ENCODE peak calls at places on chromosomes 3 and 15, in four cellular contexts. C is transverse colon, U is IMR-90, L is BE2C. N is an unnamed sample.

GRCh38 chr15:53447053-53447574 is 312.3 kb downstream of the WDR72 start:
- DNase-seq in U (no peak), L (no peak), C (no peak), N (no peak)

GRCh38 chr15:35722506-35722905 is 176.5 kb upstream of the DPH6 start:
- DNase-seq in C (no peak), U (no peak), L (no peak), N (no peak)

GRCh38 chr3:74489393-74489792 is 125.1 kb downstream of the CNTN3 start:
- DNase-seq in C (no peak), L (no peak), U (peak; percentile 31), N (no peak)

GRCh38 chr3:16150285-16150684 is 24.2 kb upstream of the GALNT15 start:
- DNase-seq in C (no peak), U (no peak), L (no peak), N (no peak)

GRCh38 chr15:43153269-43153668 is 19.9 kb downstream of the TMEM62 start:
- DNase-seq in C (no peak), U (no peak), L (no peak), N (no peak)

GRCh38 chr3:13120928-13121552 is 47.8 kb upstream of the IQSEC1 start:
- DNase-seq in C (no peak), L (no peak), U (no peak), N (peak; percentile 27)

GRCh38 chr3:136343873-136344281 is 93.7 kb downstream of the PCCB start:
- DNase-seq in C (peak; percentile 91), L (peak; percentile 91), U (peak; percentile 98), N (peak; percentile 88)

GRCh38 chr3:112738366-112738765 is 97.4 kb upstream of the CCDC80 start:
- DNase-seq in U (peak; percentile 35), C (no peak), L (no peak), N (no peak)

GRCh38 chr3:49007068-49007770 is at the start of gene WDR6:
- DNase-seq in C (peak; percentile 98), L (peak; percentile 94), U (peak; percentile 97), N (peak; percentile 99)

GRCh38 chr3:14425574-14426304 is 23.3 kb downstream of the SLC6A6 start:
- DNase-seq in C (peak; percentile 60), U (no peak), L (no peak), N (peak; percentile 85)

GRCh38 chr3:151918253-151919029 is 45.0 kb downstream of the SUCNR1 start:
- DNase-seq in C (no peak), U (peak; percentile 75), L (no peak), N (peak; percentile 5)

GRCh38 chr15:66842710-66843441 is 140.8 kb downstream of the SMAD6 start:
- DNase-seq in U (peak; percentile 59), C (peak; percentile 77), L (peak; percentile 58), N (peak; percentile 81)

GRCh38 chr3:81744366-81744765 is 17.1 kb downstream of the GBE1 start:
- DNase-seq in U (peak; percentile 95), C (no peak), L (peak; percentile 10), N (peak; percentile 10)

GRCh38 chr3:108500728-108501127 is 9.7 kb downstream of the MYH15 start:
- DNase-seq in U (peak; percentile 31), L (no peak), C (no peak), N (no peak)

GRCh38 chr3:188916934-188917391 is 254.8 kb upstream of the TPRG1 start:
- DNase-seq in C (no peak), U (no peak), L (no peak), N (no peak)

GRCh38 chr15:66588971-66589370 is 23.2 kb upstream of the LCTL start:
- DNase-seq in L (no peak), C (no peak), U (no peak), N (no peak)

GRCh38 chr15:88389120-88389519 is 78.1 kb downstream of the MRPL46 start:
- DNase-seq in L (no peak), U (no peak), C (no peak), N (no peak)

GRCh38 chr3:196670335-196670734 is 30.8 kb downstream of the NRROS start:
- DNase-seq in C (no peak), U (no peak), L (no peak), N (no peak)

GRCh38 chr3:45915518-45916231 is 27.6 kb upstream of the CXCR6 start:
- DNase-seq in C (peak; percentile 48), L (no peak), U (peak; percentile 94), N (peak; percentile 64)

GRCh38 chr3:172519241-172519640 is 4.0 kb downstream of the TNFSF10 start:
- DNase-seq in U (peak; percentile 62), C (no peak), L (no peak), N (no peak)
- H3K4me3 ChIP-seq in U (no peak overlapping the region), C (peak overlapping the region; percentile 51), L (no peak overlapping the region), N (no peak overlapping the region)

GRCh38 chr15:22951031-22951380 is 29.2 kb downstream of the CYFIP1 start:
- DNase-seq in U (no peak), L (no peak), C (no peak), N (no peak)

GRCh38 chr15:22951381-22952280 is 28.5 kb downstream of the CYFIP1 start:
- DNase-seq in L (no peak), U (no peak), C (no peak), N (no peak)

GRCh38 chr15:22954798-22955543 is 25.2 kb downstream of the CYFIP1 start:
- DNase-seq in C (no peak), U (no peak), L (no peak), N (no peak)

GRCh38 chr15:22954326-22954725 is 25.8 kb downstream of the CYFIP1 start:
- DNase-seq in U (no peak), L (no peak), C (no peak), N (no peak)

GRCh38 chr15:22952826-22953579 is 27.2 kb downstream of the CYFIP1 start:
- DNase-seq in U (no peak), L (no peak), C (no peak), N (no peak)
- H3K4me1 ChIP-seq in U (peaks cover 22% of the 10 kb centered on the region), L (peaks cover 2% of the 10 kb centered on the region), C (peaks cover 62% of the 10 kb centered on the region), N (peaks cover 4% of the 10 kb centered on the region)

GRCh38 chr15:82810061-82810862 is 834 bp downstream of the WHAMM start:
- DNase-seq in C (peak; percentile 37), U (peak; percentile 50), L (peak; percentile 69), N (peak; percentile 68)

GRCh38 chr15:82808634-82809041 is 790 bp upstream of the WHAMM start:
- DNase-seq in C (no peak), U (no peak), L (no peak), N (peak; percentile 27)

GRCh38 chr15:82810863-82811421 is 1.5 kb downstream of the WHAMM start:
- DNase-seq in L (no peak), C (no peak), U (no peak), N (no peak)

GRCh38 chr15:82807920-82808633 is 1.4 kb upstream of the WHAMM start:
- DNase-seq in U (no peak), L (no peak), C (no peak), N (no peak)

GRCh38 chr15:82809308-82810060 is at the start of gene WHAMM:
- DNase-seq in C (peak; percentile 99), U (peak; percentile 98), L (peak; percentile 98), N (peak; percentile 99)
- TF ChIP-seq CTCF in C (no peak), U (peak; percentile 24), L (no peak), N (peak; percentile 12)

DNA sequence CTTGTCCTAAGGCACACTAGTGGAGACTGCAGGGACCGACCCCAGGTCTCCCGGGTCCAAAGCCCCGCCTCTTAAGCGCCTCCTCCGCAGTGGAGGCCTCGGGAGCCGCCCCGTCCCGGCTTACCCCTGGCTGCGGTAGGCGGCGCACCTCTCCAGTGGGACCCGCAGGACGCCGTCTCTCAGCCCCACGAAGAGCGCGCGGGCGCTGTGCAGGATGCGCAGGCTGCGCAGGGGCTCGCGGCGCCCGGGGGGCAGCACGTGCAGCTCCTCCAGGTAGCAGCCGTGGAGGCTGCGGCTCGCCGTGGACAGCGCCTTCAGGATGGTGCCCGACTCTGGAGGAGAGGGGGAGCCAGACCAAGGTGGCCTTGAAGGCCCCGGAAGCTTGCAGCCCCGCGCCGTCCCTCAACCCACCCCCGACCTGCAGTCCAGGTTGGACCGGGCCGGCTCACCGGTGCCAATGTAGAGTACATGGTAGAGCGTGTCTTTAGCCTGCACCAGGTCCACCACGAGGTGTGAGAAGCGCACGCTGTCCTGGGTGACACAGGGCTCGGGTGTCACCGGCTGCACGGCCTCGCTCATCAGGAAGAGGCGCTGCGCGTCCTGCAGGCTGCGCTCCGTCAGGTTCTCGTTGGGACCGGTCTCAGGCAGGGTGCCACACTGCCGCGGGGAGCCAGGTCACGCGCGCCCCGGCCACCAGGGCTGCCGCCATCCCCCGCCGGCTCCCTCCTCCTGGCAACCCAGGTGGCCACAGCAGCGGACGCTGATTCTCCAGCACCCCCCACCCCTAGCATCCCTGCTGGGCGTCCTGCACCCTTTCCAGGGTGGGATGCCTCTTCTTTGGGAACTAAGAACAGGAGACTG is 105.5 kb downstream of the SEMA5B start:
- DNase-seq in C (no peak), L (no peak), U (no peak), N (no peak)
- H3K4me3 ChIP-seq in C (peak overlapping the region; percentile 40), L (no peak overlapping the region), U (no peak overlapping the region), N (no peak overlapping the region)

GRCh38 chr3:123071146-123071545 is 4.3 kb downstream of the PDIA5 start:
- DNase-seq in L (peak; percentile 75), C (no peak), U (peak; percentile 51), N (no peak)

GRCh38 chr3:123072152-123072551 is 5.3 kb downstream of the PDIA5 start:
- DNase-seq in C (no peak), L (no peak), U (no peak), N (no peak)

GRCh38 chr3:123072564-123072963 is 5.7 kb downstream of the PDIA5 start:
- DNase-seq in U (no peak), L (no peak), C (no peak), N (no peak)

GRCh38 chr3:123070471-123070870 is 3.6 kb downstream of the PDIA5 start:
- DNase-seq in U (no peak), C (no peak), L (no peak), N (no peak)

DNA sequence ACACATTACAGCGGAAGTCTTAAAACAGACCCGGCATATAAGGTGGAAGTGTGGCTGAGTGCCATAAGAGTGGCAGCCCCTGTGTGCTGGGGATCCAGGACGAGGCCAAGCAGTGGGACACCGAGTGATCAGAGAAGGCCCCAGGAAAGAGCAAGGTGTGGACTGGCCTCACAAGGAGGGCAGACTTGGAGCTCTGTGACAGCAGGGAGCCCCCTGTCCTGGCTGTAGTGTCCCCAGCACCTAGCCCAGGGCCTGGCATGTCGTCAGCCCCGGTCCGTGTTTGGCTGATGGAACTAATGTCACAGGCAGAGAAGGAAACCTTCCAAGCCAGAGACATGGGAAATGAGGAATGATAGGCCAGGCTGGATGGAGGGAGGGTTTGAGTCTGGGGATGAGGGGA is 4.8 kb downstream of the PDIA5 start:
- DNase-seq in C (no peak), L (no peak), U (no peak), N (no peak)
- H3K4me1 ChIP-seq in C (peaks cover 45% of the 10 kb centered on the region), L (peaks cover 35% of the 10 kb centered on the region), U (peaks cover 9% of the 10 kb centered on the region), N (peaks cover 22% of the 10 kb centered on the region)